ENCODE peak calls at places on chromosomes 2 and 18, in ten cellular contexts. M, I, E, O, Z, K, X, P, J and F are unnamed samples.

GRCh38 chr2:24009680-24010476 is at the start of gene MFSD2B:
- DNase-seq in E (no peak), I (peak), X (no peak), O (no peak), M (no peak), Z (peak), J (peak), K (no peak), P (peak), F (no peak)

GRCh38 chr18:13618760-13619438 is 107.5 kb downstream of the FAM210A start:
- DNase-seq in O (no peak), J (no peak), X (no peak), M (no peak), I (no peak), Z (no peak), K (no peak), P (no peak), E (no peak), F (no peak)

GRCh38 chr2:101704816-101705565 is 7.5 kb downstream of the MAP4K4 start:
- DNase-seq in K (no peak), M (no peak), Z (no peak), E (no peak), I (no peak), P (no peak), X (no peak), J (no peak), O (no peak), F (no peak)

GRCh38 chr2:230956827-230957755 is 32.0 kb upstream of the GPR55 start:
- DNase-seq in O (peak), J (peak), K (peak), I (peak), E (no peak), Z (peak), P (peak), M (no peak), X (no peak), F (no peak)

GRCh38 chr2:22110244-22110651 is 986.5 kb downstream of the TDRD15 start:
- DNase-seq in P (no peak), J (no peak), E (no peak), I (no peak), Z (no peak), M (no peak), O (no peak), K (no peak), X (no peak), F (no peak)

GRCh38 chr2:168118733-168119518 is 128.5 kb downstream of the STK39 start:
- DNase-seq in J (no peak), X (no peak), E (peak), P (no peak), M (peak), Z (peak), O (no peak), I (peak), K (peak), F (no peak)

GRCh38 chr18:26961805-26962204 is 96.3 kb upstream of the AQP4 start:
- DNase-seq in M (no peak), E (no peak), I (no peak), K (no peak), Z (no peak), X (no peak), J (no peak), P (no peak), O (no peak), F (no peak)

GRCh38 chr2:157447031-157447430 is 3.1 kb upstream of the CYTIP start:
- DNase-seq in J (no peak), O (no peak), P (no peak), E (no peak), K (no peak), M (no peak), X (no peak), I (no peak), Z (no peak), F (no peak)

GRCh38 chr2:97985998-97986397 is 9.8 kb downstream of the TMEM131 start:
- DNase-seq in J (no peak), K (no peak), O (no peak), P (no peak), Z (no peak), E (no peak), I (no peak), M (no peak), X (no peak), F (no peak)

GRCh38 chr2:33607905-33608304 is 8.8 kb upstream of the FAM98A start:
- DNase-seq in O (no peak), E (no peak), K (no peak), I (no peak), M (no peak), Z (no peak), J (no peak), X (no peak), P (no peak), F (no peak)

GRCh38 chr18:54509793-54510192 is 81.3 kb upstream of the DYNAP start:
- DNase-seq in K (no peak), I (no peak), E (no peak), X (no peak), Z (no peak), P (no peak), O (no peak), M (no peak), J (no peak), F (no peak)

GRCh38 chr18:79717059-79717458 is 37.5 kb downstream of the CTDP1 start:
- DNase-seq in J (no peak), O (no peak), P (no peak), E (no peak), X (no peak), M (no peak), I (no peak), K (no peak), Z (no peak), F (no peak)

GRCh38 chr2:240917009-240917683 is 11.0 kb downstream of the CROCC2 start:
- DNase-seq in E (no peak), M (no peak), X (peak), Z (no peak), I (no peak), J (no peak), K (no peak), O (peak), P (no peak), F (peak)

DNA sequence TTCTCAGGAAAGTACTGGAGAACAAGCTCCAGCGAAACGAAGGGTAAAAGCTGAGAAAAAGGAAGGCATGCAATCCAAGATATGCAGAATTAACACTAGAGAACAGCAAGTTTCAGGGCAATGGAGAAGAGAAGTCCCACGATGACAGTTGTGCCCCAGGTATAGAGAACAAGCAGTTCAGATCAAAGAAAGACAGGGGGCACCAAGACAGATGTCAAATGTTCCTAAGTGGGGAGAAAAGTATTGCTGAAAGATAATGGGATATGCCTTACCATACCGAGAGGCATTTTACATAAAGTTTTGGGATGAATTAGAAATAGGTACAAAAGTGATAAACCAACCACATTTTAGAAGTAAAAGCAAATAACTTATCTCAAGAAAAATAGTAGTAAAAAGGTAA is 79.1 kb upstream of the UBE2E3 start:
- DNase-seq in M (no peak), I (no peak), E (no peak), Z (no peak), O (no peak), J (no peak), K (no peak), P (no peak), X (no peak), F (no peak)
- TF ChIP-seq CTCF in M (no peak), I (no peak), E (no peak), Z (no peak), O (no peak), J (no peak), K (no peak), P (no peak), X (no peak), F (no peak)

GRCh38 chr2:70463997-70464396 is 89.6 kb downstream of the TGFA start:
- DNase-seq in X (no peak), M (no peak), J (no peak), E (no peak), K (no peak), I (no peak), O (no peak), Z (no peak), P (no peak), F (no peak)
- TF ChIP-seq CTCF in X (no peak), M (no peak), J (no peak), E (no peak), K (no peak), I (no peak), O (no peak), Z (no peak), P (no peak), F (no peak)

GRCh38 chr2:19746611-19747309 is 155.0 kb downstream of the TTC32 start:
- DNase-seq in P (peak), I (peak), Z (peak), X (peak), O (no peak), J (no peak), K (peak), E (no peak), M (no peak), F (no peak)
- TF ChIP-seq CTCF in P (peak), I (peak), Z (peak), X (no peak), O (peak), J (no peak), K (peak), E (no peak), M (peak), F (peak)

GRCh38 chr2:232013701-232014353 is 52.3 kb downstream of the DIS3L2 start:
- DNase-seq in O (no peak), J (no peak), I (no peak), M (peak), P (no peak), X (no peak), Z (no peak), K (no peak), E (peak), F (no peak)
- TF ChIP-seq CTCF in O (no peak), J (no peak), I (no peak), M (no peak), P (no peak), X (no peak), Z (no peak), K (no peak), E (no peak), F (no peak)

DNA sequence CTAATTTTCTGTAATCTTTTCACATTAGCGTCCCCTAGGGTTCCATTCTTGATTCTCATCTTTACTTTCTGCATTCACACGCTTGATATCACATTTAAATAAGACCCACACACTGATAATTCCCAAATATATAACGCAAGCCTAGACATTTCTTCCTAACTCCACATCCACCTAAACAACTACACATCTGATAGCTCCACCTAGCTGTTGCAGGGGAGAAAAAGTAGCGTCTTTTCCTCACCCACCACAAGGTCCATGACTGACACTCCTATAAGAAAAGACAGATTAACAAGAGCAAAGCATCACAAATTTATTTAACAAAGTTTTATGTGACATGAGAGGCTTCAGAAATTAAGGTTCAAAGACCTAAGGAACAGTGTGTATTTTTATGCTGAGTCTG is 862.2 kb upstream of the DDX18 start:
- DNase-seq in O (no peak), X (no peak), M (no peak), K (no peak), Z (no peak), I (no peak), E (no peak), J (no peak), P (no peak), F (no peak)
- TF ChIP-seq CTCF in O (no peak), X (no peak), M (no peak), K (no peak), Z (peak), I (peak), E (no peak), J (peak), P (no peak), F (peak)

GRCh38 chr2:181239400-181239799 is 217.8 kb upstream of the ITGA4 start:
- DNase-seq in O (no peak), E (no peak), Z (peak), M (no peak), J (no peak), K (no peak), I (no peak), P (no peak), X (no peak), F (no peak)
- TF ChIP-seq CTCF in O (no peak), E (no peak), Z (no peak), M (no peak), J (no peak), K (peak), I (peak), P (no peak), X (no peak), F (peak)

DNA sequence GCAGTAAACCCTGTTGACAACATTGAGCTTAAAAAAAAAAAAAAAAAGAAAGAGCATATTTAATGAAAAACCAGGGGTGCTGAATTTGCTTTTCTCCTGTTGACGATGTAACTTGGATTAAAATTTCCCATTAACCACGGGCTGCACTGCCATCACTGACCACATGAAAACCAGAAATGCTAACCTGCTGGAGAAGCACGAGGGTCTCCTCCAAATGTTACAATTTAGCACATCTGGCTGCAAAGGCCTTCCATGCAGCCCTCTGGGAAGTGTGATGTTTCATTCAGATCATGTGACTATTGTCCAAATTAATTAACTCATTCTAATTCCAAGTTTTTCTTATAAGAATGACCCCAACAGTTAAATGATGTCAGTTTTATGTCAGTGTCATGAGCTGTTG is 26.9 kb upstream of the SERPINB12 start:
- DNase-seq in X (no peak), K (no peak), P (no peak), O (no peak), M (no peak), I (no peak), E (no peak), J (no peak), Z (no peak), F (no peak)
- TF ChIP-seq CTCF in X (no peak), K (no peak), P (no peak), O (no peak), M (peak), I (peak), E (no peak), J (no peak), Z (peak), F (peak)